ENCODE peak calls at places on chromosome 17, in ten cellular contexts. J, C, A, R, V, N, O, Y, Z and U are unnamed samples.

GRCh38 chr17:34319087-34319486 is at the start of gene CCL8:
- DNase-seq in N (no peak), Y (no peak), A (no peak), C (no peak), R (no peak), J (no peak), Z (no peak), O (no peak), V (no peak), U (no peak)

GRCh38 chr17:28045304-28045703 is 2.8 kb downstream of the NLK start:
- DNase-seq in V (no peak), A (no peak), O (no peak), C (no peak), J (no peak), Z (no peak), N (no peak), R (no peak), Y (no peak), U (no peak)

GRCh38 chr17:80618304-80618703 is 73.7 kb downstream of the RPTOR start:
- DNase-seq in C (no peak), A (no peak), J (no peak), N (no peak), Z (no peak), V (no peak), R (no peak), O (no peak), Y (no peak), U (no peak)

GRCh38 chr17:37261286-37261685 is 114.5 kb upstream of the C17orf78 start:
- DNase-seq in N (no peak), O (no peak), Z (no peak), A (no peak), Y (no peak), V (no peak), J (no peak), C (no peak), R (no peak), U (peak; percentile 19)

GRCh38 chr17:31433091-31433790 is 41.8 kb downstream of the RAB11FIP4 start:
- DNase-seq in A (no peak), Y (no peak), N (no peak), C (no peak), Z (no peak), O (no peak), R (no peak), V (no peak), J (no peak), U (no peak)

GRCh38 chr17:72432143-72432604 is 311.4 kb downstream of the SOX9 start:
- DNase-seq in O (no peak), A (no peak), Z (no peak), Y (no peak), V (no peak), C (no peak), R (no peak), N (no peak), J (no peak), U (no peak)

GRCh38 chr17:74818306-74818705 is 41.4 kb downstream of the GRIN2C start:
- DNase-seq in N (no peak), J (no peak), Z (no peak), R (no peak), O (no peak), C (no peak), V (no peak), Y (no peak), A (no peak), U (no peak)

GRCh38 chr17:948284-948852 is 31.2 kb downstream of the NXN start:
- DNase-seq in Z (no peak), C (no peak), V (no peak), N (no peak), Y (no peak), R (no peak), J (no peak), A (no peak), O (no peak), U (no peak)

GRCh38 chr17:43431741-43432523 is 33.1 kb downstream of the ARL4D start:
- DNase-seq in O (no peak), Y (no peak), Z (no peak), A (no peak), J (no peak), N (no peak), V (peak; percentile 64), R (no peak), C (no peak), U (no peak)

GRCh38 chr17:60519795-60520194 is 6.2 kb downstream of the APPBP2 start:
- DNase-seq in A (no peak), O (no peak), N (no peak), C (no peak), J (no peak), R (no peak), V (no peak), Z (no peak), Y (no peak), U (no peak)
- TF ChIP-seq CTCF in A (no peak), O (no peak), N (no peak), C (no peak), J (no peak), R (no peak), V (no peak), Z (no peak), Y (no peak), U (no peak)

GRCh38 chr17:76092526-76093413 is 10.8 kb downstream of the EXOC7 start:
- DNase-seq in N (no peak), Y (no peak), C (no peak), V (no peak), Z (no peak), A (no peak), J (no peak), O (no peak), R (no peak), U (no peak)
- H3K36me3 ChIP-seq in N (peaks cover 93% of the 10 kb centered on the region), Y (peaks cover 94% of the 10 kb centered on the region), C (no peaks in the 10 kb centered on the region), V (no peaks in the 10 kb centered on the region), Z (peaks cover 53% of the 10 kb centered on the region), A (peaks cover 98% of the 10 kb centered on the region), J (peaks cover 98% of the 10 kb centered on the region), O (peaks cover 63% of the 10 kb centered on the region), R (peaks cover 41% of the 10 kb centered on the region), U (peaks cover 5% of the 10 kb centered on the region)

DNA sequence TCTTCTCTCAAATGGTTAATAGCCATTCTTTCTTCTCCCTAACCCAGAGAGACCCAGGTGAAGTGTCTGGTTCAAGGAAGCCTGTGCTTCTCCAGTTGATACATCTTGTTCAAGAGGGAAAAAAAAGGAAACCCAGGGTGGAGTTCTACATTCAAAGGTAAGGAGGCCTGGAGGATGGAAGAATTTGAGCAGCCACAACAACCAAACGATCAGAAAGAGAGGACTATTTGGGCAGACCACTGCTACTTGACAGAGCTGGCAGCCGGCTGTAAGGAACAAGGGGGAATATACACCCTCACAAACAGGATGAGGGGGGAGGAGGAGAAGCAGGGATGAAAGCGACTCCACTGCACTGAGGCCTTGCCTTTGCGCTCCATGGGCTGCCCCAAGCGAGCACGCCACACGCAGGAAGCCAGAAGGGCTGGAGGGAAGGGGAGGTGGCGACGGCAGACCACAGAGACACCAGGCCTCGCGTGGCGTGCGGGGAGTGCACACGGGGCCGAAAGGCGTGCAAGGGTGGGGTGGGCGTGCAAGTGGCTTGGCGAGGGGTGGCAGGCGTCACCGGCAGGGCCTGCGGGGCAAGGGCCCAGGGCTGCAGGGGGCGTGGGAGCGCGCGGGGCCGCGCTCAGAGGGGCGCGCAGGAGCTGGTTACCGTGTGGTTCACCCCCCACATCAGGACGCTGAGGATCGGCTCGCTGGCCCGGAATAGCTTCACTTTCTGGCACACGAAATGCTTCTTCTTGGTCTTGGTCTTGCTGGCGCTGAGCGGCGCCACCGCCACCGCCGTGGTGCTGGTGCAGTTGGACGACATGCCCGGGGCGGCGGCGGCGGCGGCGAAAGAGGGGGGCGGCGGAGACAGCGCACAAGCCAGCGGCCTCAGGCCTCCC is 499 bp downstream of the PIP4K2B start:
- DNase-seq in Z (no peak), J (peak; percentile 80), V (no peak), Y (no peak), N (peak; percentile 58), R (no peak), C (no peak), O (peak; percentile 18), A (peak; percentile 58), U (no peak)
- TF ChIP-seq CTCF in Z (no peak), J (no peak), V (no peak), Y (no peak), N (no peak), R (no peak), C (no peak), O (no peak), A (no peak), U (no peak)

GRCh38 chr17:40033339-40033738 is 18.1 kb downstream of the CSF3 start:
- DNase-seq in Y (no peak), R (no peak), A (no peak), Z (no peak), J (no peak), O (no peak), N (no peak), V (no peak), C (no peak), U (no peak)
- H3K36me3 ChIP-seq in Y (peaks cover 77% of the 10 kb centered on the region), R (peaks cover 33% of the 10 kb centered on the region), A (peaks cover 78% of the 10 kb centered on the region), Z (peaks cover 22% of the 10 kb centered on the region), J (peaks cover 77% of the 10 kb centered on the region), O (peaks cover 5% of the 10 kb centered on the region), N (peaks cover 77% of the 10 kb centered on the region), V (no peaks in the 10 kb centered on the region), C (peaks cover 3% of the 10 kb centered on the region), U (no peaks in the 10 kb centered on the region)